ENCODE peak calls at places on chromosomes 7 and 10, in four cellular contexts. C is CD8-positive, alpha-beta T cell; I is HTR-8/SVneo; A is activated CD8-positive, alpha-beta T cell treated with anti-CD3 and anti-CD28 coated beads for 36 hours. S is an unnamed sample.

GRCh38 chr7:5528071-5528814 is 104.6 kb upstream of the TNRC18 start:
- DNase-seq in C (no peak), I (no peak), A (peak), S (no peak)

GRCh38 chr7:31785081-31785480 is 98.1 kb downstream of the PPP1R17 start:
- DNase-seq in C (no peak), I (no peak), A (no peak), S (no peak)

GRCh38 chr10:91635401-91636400 is 2.8 kb upstream of the PPP1R3C start:
- DNase-seq in C (peak), I (peak), A (peak), S (no peak)

GRCh38 chr7:132430863-132431822 is 145.1 kb downstream of the PLXNA4 start:
- DNase-seq in C (peak), I (no peak), A (peak), S (no peak)

GRCh38 chr10:125206618-125207017 is 46.3 kb upstream of the CTBP2 start:
- DNase-seq in C (no peak), I (no peak), A (no peak), S (no peak)

GRCh38 chr7:108452707-108453106 is 3.5 kb downstream of the NRCAM start:
- DNase-seq in C (no peak), I (no peak), A (peak), S (no peak)

GRCh38 chr7:70294512-70294911 is 696.2 kb downstream of the AUTS2 start:
- DNase-seq in C (no peak), I (no peak), A (no peak), S (no peak)

GRCh38 chr7:113809591-113809990 is 109.2 kb downstream of the PPP1R3A start:
- DNase-seq in C (no peak), I (no peak), A (no peak), S (no peak)

GRCh38 chr10:132987671-132988571 is 45.6 kb upstream of the CFAP46 start:
- DNase-seq in C (no peak), I (no peak), A (no peak), S (peak)

GRCh38 chr10:44033008-44033407 is 351.9 kb downstream of the CXCL12 start:
- DNase-seq in C (no peak), I (no peak), A (no peak), S (no peak)

GRCh38 chr10:107614939-107615665 is 450.6 kb upstream of the SORCS1 start:
- DNase-seq in C (no peak), I (no peak), A (no peak), S (no peak)

GRCh38 chr7:122864016-122864415 is 22.2 kb downstream of the CADPS2 start:
- DNase-seq in C (no peak), I (no peak), A (no peak), S (no peak)

GRCh38 chr10:4889959-4890358 is 64.0 kb downstream of the AKR1E2 start:
- DNase-seq in C (no peak), I (no peak), A (no peak), S (no peak)

GRCh38 chr10:17026686-17027485 is 102.7 kb downstream of the CUBN start:
- DNase-seq in C (peak), I (no peak), A (peak), S (no peak)

GRCh38 chr10:100670828-100671479 is 74.4 kb upstream of the PAX2 start:
- DNase-seq in C (peak), I (no peak), A (peak), S (no peak)

GRCh38 chr10:69318997-69319727 is 40.9 kb downstream of the HK1 start:
- DNase-seq in C (peak), I (peak), A (peak), S (peak)

GRCh38 chr7:18151419-18151818 is 123.8 kb upstream of the PRPS1L1 start:
- DNase-seq in C (no peak), I (peak), A (no peak), S (no peak)

GRCh38 chr7:41183741-41184140 is 519.1 kb downstream of the INHBA start:
- DNase-seq in C (no peak), I (no peak), A (no peak), S (no peak)

GRCh38 chr10:98045785-98046389 is 15.5 kb upstream of the CRTAC1 start:
- DNase-seq in C (peak), I (peak), A (peak), S (peak)

GRCh38 chr10:132733926-132734325 is 52.0 kb downstream of the NKX6-2 start:
- DNase-seq in C (no peak), I (no peak), A (no peak), S (no peak)

GRCh38 chr7:106332186-106332585 is 47.4 kb upstream of the NAMPT start:
- DNase-seq in C (no peak), I (no peak), A (no peak), S (no peak)

GRCh38 chr10:102413806-102414561 is 4.6 kb downstream of the PSD start:
- DNase-seq in C (no peak), I (no peak), A (no peak), S (no peak)

GRCh38 chr7:53426145-53426750 is 390.8 kb downstream of the POM121L12 start:
- DNase-seq in C (no peak), I (no peak), A (no peak), S (no peak)

GRCh38 chr7:150458756-150459155 is 8.3 kb downstream of the GIMAP8 start:
- DNase-seq in C (no peak), I (no peak), A (no peak), S (no peak)

GRCh38 chr10:73459683-73460314 is 26.4 kb upstream of the MSS51 start:
- DNase-seq in C (no peak), I (no peak), A (no peak), S (no peak)

GRCh38 chr10:73083234-73083633 is 13.4 kb downstream of the P4HA1 start:
- DNase-seq in C (no peak), I (no peak), A (no peak), S (no peak)

S was measured in posterior cingulate gyrus.